ENCODE peak calls at places on chromosomes 7 and 10, in four cellular contexts. U, M, V and Q are unnamed samples. For H3K79me2, the result is how much of the 10 kb centered on the place peaks cover.

GRCh38 chr7:32502656-32503189 is 7.4 kb downstream of the AVL9 start:
- DNase-seq in U (no peak), M (no peak), V (peak), Q (no peak)

GRCh38 chr7:121797283-121798037 is 75.5 kb upstream of the PTPRZ1 start:
- DNase-seq in U (no peak), M (no peak), V (peak), Q (no peak)

GRCh38 chr7:157140118-157140905 is 1.6 kb downstream of the UBE3C start:
- DNase-seq in U (no peak), M (no peak), V (peak), Q (no peak)

GRCh38 chr10:34528320-34528719 is 286.8 kb downstream of the PARD3 start:
- DNase-seq in U (no peak), M (peak), V (peak), Q (peak)

GRCh38 chr10:4066581-4067403 is 281.8 kb upstream of the KLF6 start:
- DNase-seq in U (peak), M (no peak), V (no peak), Q (no peak)

GRCh38 chr10:70759769-70760168 is 25.4 kb downstream of the TBATA start:
- DNase-seq in U (no peak), M (no peak), V (no peak), Q (no peak)

GRCh38 chr7:133253522-133253882 is 624 bp downstream of the EXOC4 start:
- DNase-seq in U (no peak), M (no peak), V (peak), Q (no peak)

GRCh38 chr7:149854611-149855367 is 16.6 kb downstream of the ZNF862 start:
- DNase-seq in U (peak), M (no peak), V (peak), Q (peak)

GRCh38 chr10:62231371-62231770 is 37.3 kb downstream of the RTKN2 start:
- DNase-seq in U (no peak), M (no peak), V (peak), Q (no peak)

GRCh38 chr10:97518601-97519043 is 19.9 kb downstream of the UBTD1 start:
- DNase-seq in U (no peak), M (no peak), V (peak), Q (no peak)

GRCh38 chr10:23106508-23106907 is 11.1 kb downstream of the MSRB2 start:
- DNase-seq in U (no peak), M (no peak), V (no peak), Q (no peak)

GRCh38 chr7:66007232-66007631 is 25.2 kb upstream of the GUSB start:
- DNase-seq in U (no peak), M (no peak), V (no peak), Q (no peak)

GRCh38 chr7:129343099-129343700 is 91.0 kb upstream of the STRIP2 start:
- DNase-seq in U (peak), M (no peak), V (peak), Q (peak)

GRCh38 chr7:144517762-144518161 is 114.3 kb upstream of the NOBOX start:
- DNase-seq in U (no peak), M (no peak), V (no peak), Q (no peak)

DNA sequence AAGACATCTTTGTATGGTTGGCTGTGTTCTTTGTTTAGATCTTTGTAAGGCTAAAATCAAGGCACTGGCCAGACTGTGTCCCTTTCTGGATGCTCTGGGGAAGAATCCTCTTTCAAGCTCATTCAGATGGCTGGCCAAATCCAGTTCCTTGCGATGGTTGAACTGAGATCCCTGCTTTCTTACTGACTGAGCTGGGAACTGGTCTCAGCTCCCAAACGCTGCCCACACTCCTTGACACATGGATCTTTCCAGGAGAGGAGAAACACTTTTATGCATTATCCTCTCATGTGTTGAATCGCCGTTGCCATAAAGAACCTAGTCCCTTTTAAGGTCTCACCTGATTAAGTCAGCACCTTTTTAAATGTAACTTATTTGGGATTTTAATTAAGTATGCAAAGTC is 586.5 kb upstream of the IGFBP3 start:
- DNase-seq in U (no peak), M (no peak), V (no peak), Q (no peak)
- H2AFZ ChIP-seq in U (no peak), M (no peak), V (no peak), Q (no peak)

GRCh38 chr7:885893-886625 is 9.7 kb downstream of the GET4 start:
- DNase-seq in U (no peak), M (no peak), V (no peak), Q (no peak)

GRCh38 chr7:886626-887487 is 10.5 kb downstream of the GET4 start:
- DNase-seq in U (no peak), M (no peak), V (no peak), Q (no peak)

GRCh38 chr7:889025-889390 is 12.7 kb downstream of the GET4 start:
- DNase-seq in U (no peak), M (no peak), V (no peak), Q (no peak)

GRCh38 chr7:888081-889024 is 12.0 kb downstream of the GET4 start:
- DNase-seq in U (no peak), M (no peak), V (no peak), Q (no peak)

GRCh38 chr7:887488-887820 is 11.1 kb downstream of the GET4 start:
- DNase-seq in U (no peak), M (no peak), V (no peak), Q (no peak)
- H3K79me2 ChIP-seq in U (half or more), M (half or more), V (under half), Q (half or more)

DNA sequence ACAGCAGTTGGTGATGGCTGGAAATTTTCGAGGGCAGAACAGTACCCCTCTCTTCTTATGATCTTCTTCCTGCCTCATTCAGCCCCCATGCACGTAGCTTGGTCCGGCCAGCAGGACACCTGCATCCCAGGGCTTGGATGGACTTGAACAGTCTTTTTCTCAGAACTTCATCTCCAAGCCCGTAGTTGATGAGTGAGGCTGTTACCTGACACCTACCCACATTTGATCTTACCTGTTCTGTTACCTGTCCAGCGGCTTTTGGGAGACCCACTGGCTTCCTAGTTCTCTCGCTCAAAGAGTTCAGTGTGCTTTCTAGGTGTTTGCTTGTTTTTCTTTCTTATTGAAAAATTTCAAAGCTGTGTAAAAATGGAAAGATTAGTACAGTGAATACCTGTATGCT is 212.2 kb downstream of the CUX1 start:
- DNase-seq in U (no peak), M (no peak), V (no peak), Q (no peak)
- H3K4me2 ChIP-seq in U (no peak), M (no peak), V (no peak), Q (no peak)

GRCh38 chr7:104271948-104272347 is 56.5 kb upstream of the LHFPL3 start:
- DNase-seq in U (no peak), M (no peak), V (no peak), Q (no peak)

GRCh38 chr7:104275900-104276299 is 52.5 kb upstream of the LHFPL3 start:
- DNase-seq in U (no peak), M (no peak), V (peak), Q (no peak)

GRCh38 chr7:104267701-104268368 is 60.0 kb upstream of the ORC5 start:
- DNase-seq in U (peak), M (no peak), V (peak), Q (no peak)

DNA sequence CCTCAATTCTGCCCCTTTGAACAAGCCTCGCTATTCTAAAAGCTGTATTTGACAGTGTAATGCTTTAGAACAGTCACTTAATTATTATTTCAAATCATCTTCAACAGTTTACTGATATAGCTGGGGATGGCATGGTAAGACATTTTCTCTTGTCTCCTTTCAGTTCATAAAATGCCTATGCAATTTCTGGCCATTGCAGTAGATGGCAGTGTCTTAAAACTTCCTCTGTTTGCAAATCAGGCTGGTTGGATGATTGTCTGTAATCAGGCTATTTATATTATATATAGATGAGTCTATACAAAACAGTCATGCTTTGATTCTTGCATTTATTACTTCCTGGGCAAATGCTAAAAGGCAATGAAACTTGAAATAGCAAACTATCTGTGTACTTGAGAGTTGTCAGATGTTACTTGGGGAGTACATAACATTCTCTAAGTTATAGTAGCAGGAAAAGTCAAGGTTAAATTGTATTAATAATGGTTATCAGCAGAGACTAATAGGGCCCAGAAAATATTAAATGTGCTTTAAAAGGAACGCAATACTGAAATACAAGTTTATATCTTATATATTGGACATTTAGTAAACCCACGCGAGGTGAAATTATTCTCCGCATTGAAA is 55.5 kb upstream of the LHFPL3 start:
- DNase-seq in U (peak), M (no peak), V (peak), Q (no peak)
- H2AFZ ChIP-seq in U (peak), M (no peak), V (no peak), Q (no peak)

DNA sequence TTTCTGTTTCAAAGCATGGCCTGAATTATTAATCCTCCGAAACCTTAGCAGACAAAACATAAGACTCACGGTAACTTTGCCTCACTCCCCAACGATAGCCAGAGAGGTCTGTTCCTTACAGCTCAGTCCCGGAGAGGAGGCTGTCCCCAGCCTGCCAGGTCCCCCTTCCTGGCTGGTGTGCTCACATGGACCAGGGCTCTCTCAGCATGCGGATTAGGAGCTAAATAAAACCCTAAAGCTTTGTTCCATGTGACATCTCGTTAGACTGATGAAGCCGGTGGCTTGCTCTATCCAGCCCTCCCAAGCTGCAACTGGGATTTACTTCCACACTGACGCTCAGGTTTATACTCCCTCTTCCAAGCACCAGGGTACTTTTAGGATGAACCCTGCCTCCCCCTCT is 86.0 kb downstream of the ZRANB1 start:
- DNase-seq in U (no peak), M (no peak), V (no peak), Q (no peak)
- H3K79me2 ChIP-seq in U (half or more), M (half or more), V (half or more), Q (under half)